ENCODE peak calls at places on chromosomes 6 and 20, in seven cellular contexts. F is mesenchymal stem cell, B is left ventricle myocardium inferior, V is GM23248, W is ovary, E is cardiac muscle cell, X is K562. A is an unnamed sample.

GRCh38 chr6:143441680-143442359 is 8.7 kb downstream of the ADAT2 start:
- DNase-seq in E (no peak), W (no peak), V (peak; percentile 83), F (no peak), X (no peak), B (no peak), A (no peak)

GRCh38 chr20:45098096-45098773 is 2.7 kb downstream of the KCNS1 start:
- DNase-seq in W (no peak), E (peak; percentile 26), X (no peak), B (no peak), V (peak; percentile 63), F (no peak), A (no peak)

GRCh38 chr20:40008177-40008576 is 680.9 kb downstream of the MAFB start:
- DNase-seq in B (no peak), X (no peak), V (peak; percentile 26), E (no peak), W (no peak), F (no peak), A (no peak)

GRCh38 chr6:106122306-106122940 is 36.3 kb downstream of the PRDM1 start:
- DNase-seq in X (no peak), E (no peak), F (no peak), B (no peak), W (no peak), V (no peak), A (no peak)

GRCh38 chr6:143744593-143745151 is 66.9 kb downstream of the PHACTR2 start:
- DNase-seq in B (no peak), X (no peak), E (no peak), F (peak; percentile 44), V (no peak), W (no peak), A (no peak)

GRCh38 chr6:47034919-47035318 is 7.2 kb downstream of the ADGRF1 start:
- DNase-seq in V (peak; percentile 27), W (no peak), B (no peak), X (no peak), F (peak; percentile 85), E (peak; percentile 76), A (no peak)

GRCh38 chr6:140980265-140980887 is 1152.3 kb upstream of the GJE1 start:
- DNase-seq in X (no peak), W (no peak), B (no peak), F (peak; percentile 14), V (peak; percentile 62), E (no peak), A (no peak)

GRCh38 chr20:44610313-44610965 is 28.1 kb downstream of the PKIG start:
- DNase-seq in V (no peak), E (no peak), F (no peak), B (no peak), X (no peak), W (no peak), A (no peak)

GRCh38 chr20:48823960-48824497 is 3.8 kb downstream of the PREX1 start:
- DNase-seq in W (no peak), B (no peak), E (no peak), F (no peak), X (no peak), V (peak; percentile 91), A (no peak)

GRCh38 chr20:36904690-36905089 is 28.8 kb downstream of the TLDC2 start:
- DNase-seq in E (no peak), V (no peak), B (no peak), F (no peak), W (no peak), X (no peak), A (no peak)

GRCh38 chr6:155628315-155628714 is 172.7 kb upstream of the NOX3 start:
- DNase-seq in F (no peak), V (no peak), W (no peak), E (no peak), B (no peak), X (no peak), A (no peak)

GRCh38 chr6:132399376-132400074 is 1.8 kb downstream of the MOXD1 start:
- DNase-seq in E (no peak), F (peak; percentile 29), X (no peak), B (no peak), V (peak; percentile 73), W (no peak), A (no peak)

GRCh38 chr6:141552463-141552862 is 580.3 kb upstream of the GJE1 start:
- DNase-seq in W (no peak), F (peak; percentile 72), X (no peak), V (peak; percentile 41), B (no peak), E (no peak), A (no peak)

GRCh38 chr6:136290406-136291010 is 862 bp upstream of the BCLAF1 start:
- DNase-seq in F (peak; percentile 91), E (peak; percentile 69), B (peak; percentile 70), X (peak; percentile 35), V (peak; percentile 96), W (peak; percentile 76), A (peak; percentile 75)

GRCh38 chr6:147554281-147554680 is 45.8 kb downstream of the SAMD5 start:
- DNase-seq in F (no peak), W (no peak), B (no peak), V (no peak), E (no peak), X (no peak), A (no peak)

GRCh38 chr6:90892271-90892670 is 305.4 kb upstream of the MAP3K7 start:
- DNase-seq in W (no peak), F (no peak), B (no peak), X (no peak), V (no peak), E (no peak), A (no peak)

GRCh38 chr6:29678114-29678513 is 2.8 kb downstream of the ZFP57 start:
- DNase-seq in B (no peak), V (no peak), F (no peak), E (no peak), W (no peak), X (no peak), A (no peak)

GRCh38 chr6:168370310-168370991 is 50.9 kb upstream of the DACT2 start:
- DNase-seq in B (peak; percentile 77), W (peak; percentile 90), X (peak; percentile 90), E (peak; percentile 81), V (peak; percentile 55), F (peak; percentile 7), A (peak; percentile 75)

GRCh38 chr6:27888576-27888975 is 23.6 kb downstream of the OR2B2 start:
- DNase-seq in X (no peak), E (no peak), F (no peak), W (no peak), V (no peak), B (no peak), A (no peak)

GRCh38 chr6:1096967-1097765 is 214.7 kb upstream of the FOXQ1 start:
- DNase-seq in W (no peak), V (no peak), B (no peak), X (no peak), E (no peak), F (no peak), A (no peak)

DNA sequence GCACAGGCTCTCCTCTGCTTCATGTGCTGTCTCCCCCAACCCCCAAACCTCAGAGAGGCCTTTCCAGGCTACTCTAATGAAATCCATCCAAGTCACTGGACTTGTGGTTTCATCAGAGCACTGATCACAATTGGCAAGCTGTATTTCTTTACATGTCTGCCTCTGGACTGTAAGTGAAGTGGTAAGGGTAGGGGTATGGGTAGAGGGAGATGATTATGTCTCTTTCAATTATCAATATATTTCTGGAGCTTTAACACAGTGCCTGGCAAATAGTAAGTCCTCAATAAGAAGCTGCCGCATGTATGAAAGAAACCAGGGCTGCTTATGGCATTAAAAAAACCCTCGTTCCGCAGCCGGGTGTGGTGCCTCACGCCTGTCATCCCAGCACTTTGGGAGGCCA is 5.4 kb downstream of the TRERF1 start:
- DNase-seq in B (no peak), E (no peak), V (no peak), W (no peak), X (no peak), F (no peak), A (no peak)
- H3K4me1 ChIP-seq in B (peaks cover 46% of the 10 kb centered on the region), E (peaks cover 28% of the 10 kb centered on the region), V (peaks cover 24% of the 10 kb centered on the region), W (peaks cover 9% of the 10 kb centered on the region), X (no peaks in the 10 kb centered on the region), F (peaks cover 6% of the 10 kb centered on the region), A (peaks cover 5% of the 10 kb centered on the region)

GRCh38 chr20:21100590-21101452 is 5.3 kb downstream of the LINC00237 start:
- DNase-seq in W (no peak), F (peak; percentile 21), E (no peak), B (no peak), V (peak; percentile 26), X (no peak), A (peak; percentile 36)
- H3K27me3 ChIP-seq in W (peaks cover 4% of the 10 kb centered on the region), F (peaks cover 88% of the 10 kb centered on the region), E (peaks cover 94% of the 10 kb centered on the region), B (peaks cover 100% of the 10 kb centered on the region), V (peaks cover 94% of the 10 kb centered on the region), X (peaks cover 13% of the 10 kb centered on the region), A (peaks cover 14% of the 10 kb centered on the region)

GRCh38 chr6:30885999-30886896 is 1.9 kb downstream of the DDR1 start:
- DNase-seq in E (peak; percentile 19), X (peak; percentile 85), B (peak; percentile 48), W (peak; percentile 78), F (peak; percentile 87), V (peak; percentile 93), A (peak; percentile 73)

GRCh38 chr6:30885481-30885998 is 1.2 kb downstream of the DDR1 start:
- DNase-seq in X (no peak), F (peak; percentile 47), E (peak; percentile 59), B (no peak), V (peak; percentile 60), W (no peak), A (no peak)

GRCh38 chr6:30883743-30884520 is at the start of gene DDR1:
- DNase-seq in W (peak; percentile 94), B (peak; percentile 81), F (peak; percentile 52), E (peak; percentile 85), V (peak; percentile 71), X (peak; percentile 95), A (peak; percentile 67)

GRCh38 chr6:30883476-30883742 is 910 bp upstream of the DDR1 start:
- DNase-seq in V (no peak), W (no peak), X (no peak), F (no peak), E (no peak), B (no peak), A (no peak)

DNA sequence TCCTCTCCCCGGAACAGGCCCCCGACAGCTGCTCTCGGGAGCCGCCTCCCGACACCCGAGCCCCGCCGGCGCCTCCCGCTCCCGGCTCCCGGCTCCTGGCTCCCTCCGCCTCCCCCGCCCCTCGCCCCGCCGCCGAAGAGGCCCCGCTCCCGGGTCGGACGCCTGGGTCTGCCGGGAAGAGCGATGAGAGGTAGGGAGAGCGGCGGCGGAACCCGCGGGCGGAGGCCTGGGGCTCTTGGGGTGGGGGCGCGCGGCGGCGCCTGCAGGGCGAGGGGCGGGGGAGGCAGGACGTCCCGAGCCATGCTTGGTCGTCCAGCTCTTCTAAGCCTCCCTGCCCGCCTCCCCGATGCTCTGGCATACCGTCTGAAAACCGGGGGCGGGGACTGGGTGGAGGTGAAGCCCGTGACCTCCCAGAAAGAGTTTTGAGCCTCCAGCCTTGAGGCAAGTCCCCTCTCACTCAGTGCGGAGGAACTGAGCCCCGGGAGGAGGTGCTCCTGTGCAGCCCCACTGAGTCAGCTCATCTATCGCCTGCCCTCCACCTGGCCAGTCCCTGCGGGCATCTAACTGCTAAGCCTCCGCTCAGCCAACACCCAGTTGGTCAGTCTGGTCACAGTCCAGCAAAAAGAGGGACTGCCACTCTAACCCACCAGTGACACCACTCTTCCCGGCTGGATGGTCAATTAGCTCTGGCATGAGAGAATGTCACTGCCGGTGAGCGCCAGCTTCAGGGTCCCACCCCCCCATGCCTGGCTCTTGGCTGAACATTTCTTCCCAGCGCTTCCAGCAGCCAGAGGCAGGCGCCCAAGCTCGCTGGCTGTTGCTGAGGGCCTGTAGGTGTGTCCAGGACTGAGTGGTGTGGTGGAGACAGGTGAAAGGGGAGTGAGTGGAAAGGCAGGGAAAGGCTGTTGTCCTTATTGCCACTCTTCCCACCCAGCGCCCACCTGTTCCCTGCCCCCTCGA is 482 bp downstream of the DDR1 start:
- DNase-seq in X (peak; percentile 79), E (peak; percentile 75), W (peak; percentile 74), F (peak; percentile 36), V (peak; percentile 75), B (peak; percentile 41), A (peak; percentile 43)
- H3K4me1 ChIP-seq in X (peaks cover 78% of the 10 kb centered on the region), E (peaks cover 57% of the 10 kb centered on the region), W (peaks cover 16% of the 10 kb centered on the region), F (peaks cover 60% of the 10 kb centered on the region), V (peaks cover 35% of the 10 kb centered on the region), B (peaks cover 60% of the 10 kb centered on the region), A (peaks cover 33% of the 10 kb centered on the region)

GRCh38 chr20:20621191-20621590 is 91.3 kb downstream of the RALGAPA2 start:
- DNase-seq in E (no peak), V (peak; percentile 25), B (no peak), F (no peak), X (no peak), W (no peak), A (no peak)
- H3K27me3 ChIP-seq in E (no peaks in the 10 kb centered on the region), V (no peaks in the 10 kb centered on the region), B (no peaks in the 10 kb centered on the region), F (no peaks in the 10 kb centered on the region), X (no peaks in the 10 kb centered on the region), W (no peaks in the 10 kb centered on the region), A (no peaks in the 10 kb centered on the region)